ENCODE peak calls at places on chromosome 12, in seven cellular contexts. O is tibial nerve, P is astrocyte, K is Panc1, M is heart left ventricle, Q is stomach, C is ovary. B is an unnamed sample. For H3K4me1, the result is how much of the 10 kb centered on the place peaks cover.

GRCh38 chr12:40336573-40337199 is 111.9 kb downstream of the LRRK2 start:
- DNase-seq in O (no peak), P (peak), K (no peak), M (no peak), Q (no peak), C (no peak), B (no peak)

GRCh38 chr12:54368016-54368708 is 3.9 kb upstream of the GPR84 start:
- DNase-seq in O (no peak), P (no peak), K (no peak), M (no peak), Q (no peak), C (no peak), B (no peak)

GRCh38 chr12:9032202-9032964 is 43.0 kb downstream of the KLRG1 start:
- DNase-seq in O (no peak), P (no peak), K (no peak), M (no peak), Q (no peak), C (no peak), B (no peak)

GRCh38 chr12:125155366-125155765 is 90.1 kb downstream of the AACS start:
- DNase-seq in O (no peak), P (no peak), K (no peak), M (no peak), Q (no peak), C (no peak), B (no peak)

GRCh38 chr12:43816168-43816567 is 10.1 kb upstream of the TWF1 start:
- DNase-seq in O (no peak), P (peak), K (no peak), M (no peak), Q (no peak), C (no peak), B (no peak)

GRCh38 chr12:95721320-95721719 is 69.2 kb downstream of the NTN4 start:
- DNase-seq in O (no peak), P (no peak), K (no peak), M (no peak), Q (no peak), C (no peak), B (no peak)

GRCh38 chr12:105874121-105874520 is 264.6 kb downstream of the NUAK1 start:
- DNase-seq in O (no peak), P (peak), K (no peak), M (no peak), Q (no peak), C (no peak), B (no peak)

GRCh38 chr12:54984602-54985376 is at the start of gene TESPA1:
- DNase-seq in O (peak), P (no peak), K (no peak), M (peak), Q (peak), C (peak), B (peak)

GRCh38 chr12:31011336-31011735 is 62.3 kb upstream of the DDX11 start:
- DNase-seq in O (no peak), P (no peak), K (no peak), M (no peak), Q (no peak), C (no peak), B (no peak)

GRCh38 chr12:65948320-65949008 is 124.2 kb downstream of the HMGA2 start:
- DNase-seq in O (peak), P (peak), K (peak), M (peak), Q (peak), C (peak), B (peak)

DNA sequence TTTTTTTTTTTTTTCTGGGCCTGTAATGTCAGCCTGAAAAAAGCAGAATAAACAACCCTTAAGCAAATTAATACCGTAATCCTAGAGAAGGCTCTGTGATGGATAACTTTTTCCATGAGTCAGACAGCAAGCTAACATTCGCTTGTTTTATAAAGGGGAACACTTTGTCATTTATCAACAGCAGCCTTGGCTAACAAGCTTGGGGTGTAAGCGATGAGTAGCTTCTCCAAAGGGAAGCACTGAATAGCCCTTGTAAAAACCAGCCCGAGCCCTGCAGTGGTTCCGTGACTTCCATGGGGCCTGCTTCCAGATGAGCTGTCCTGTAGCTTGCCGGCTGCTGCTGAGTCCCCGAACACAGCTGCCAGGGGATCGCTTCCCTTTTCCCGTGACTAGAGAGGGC is 29.6 kb downstream of the CD9 start:
- DNase-seq in O (peak), P (peak), K (no peak), M (peak), Q (no peak), C (peak), B (peak)
- H3K4me3 ChIP-seq in O (no peak), P (no peak), K (no peak), M (no peak), Q (peak), C (no peak), B (no peak)

GRCh38 chr12:91104812-91105466 is 6.4 kb downstream of the LUM start:
- DNase-seq in O (no peak), P (no peak), K (no peak), M (no peak), Q (no peak), C (no peak), B (no peak)
- H3K4me1 ChIP-seq in O (under half), P (under half), K (under half), M (under half), Q (under half), C (under half), B (under half)

GRCh38 chr12:23947395-23947794 is 2.1 kb downstream of the SOX5 start:
- DNase-seq in O (no peak), P (no peak), K (no peak), M (no peak), Q (no peak), C (no peak), B (no peak)
- TF ChIP-seq CTCF in O (peak), P (no peak), K (no peak), M (peak), Q (no peak), C (no peak), B (no peak)

GRCh38 chr12:109972821-109973220 is 23.3 kb downstream of the GIT2 start:
- DNase-seq in O (no peak), P (no peak), K (no peak), M (no peak), Q (no peak), C (no peak), B (no peak)
- H3K4me3 ChIP-seq in O (no peak), P (no peak), K (no peak), M (no peak), Q (no peak), C (no peak), B (no peak)

GRCh38 chr12:89247962-89248361 is 104.3 kb downstream of the DUSP6 start:
- DNase-seq in O (no peak), P (no peak), K (no peak), M (no peak), Q (no peak), C (no peak), B (no peak)
- H3K4me1 ChIP-seq in O (under half), P (under half), K (under half), M (under half), Q (under half), C (under half), B (under half)

DNA sequence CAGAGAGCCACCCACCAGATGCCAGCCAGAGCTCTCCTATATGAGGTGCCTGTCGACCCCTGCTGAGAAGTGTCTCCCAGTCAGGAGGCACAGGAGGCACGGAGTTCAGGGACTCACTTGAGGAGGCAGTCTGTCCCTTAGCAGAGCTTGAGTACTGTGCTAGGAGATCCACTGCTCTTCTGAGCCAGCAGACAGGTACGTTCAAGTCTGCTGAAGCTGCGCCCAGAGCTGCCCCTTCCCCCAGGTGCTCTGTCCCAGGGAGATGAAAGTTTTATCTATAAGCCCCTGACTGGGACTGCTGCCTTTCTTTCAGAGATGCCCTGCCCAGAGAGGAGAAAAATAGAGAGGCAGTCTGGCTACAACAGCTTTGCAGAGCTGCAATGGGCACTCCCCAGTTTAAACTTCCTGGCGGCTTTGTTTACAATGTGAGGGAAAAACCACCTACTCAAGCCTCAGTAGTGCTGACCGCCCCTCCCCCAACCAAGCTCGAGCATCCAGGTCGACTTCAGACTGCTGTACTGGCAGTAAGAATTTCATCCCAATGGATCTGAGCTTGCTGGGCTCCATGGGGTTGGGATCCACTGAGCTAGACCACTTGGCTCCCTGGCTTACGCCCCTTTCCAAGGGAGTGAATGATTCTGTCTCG is 146.7 kb upstream of the USP15 start:
- DNase-seq in O (no peak), P (no peak), K (no peak), M (no peak), Q (no peak), C (no peak), B (no peak)
- TF ChIP-seq CTCF in O (no peak), P (no peak), K (no peak), M (no peak), Q (no peak), C (no peak), B (no peak)

B was measured in body of pancreas.